ENCODE peak calls at places on chromosomes 16 and 17, in nine cellular contexts. K is nephron progenitor cell; C is ovary; X is nucleus accumbens; G is effector memory CD8-positive, alpha-beta T cell; S is MV-4-11; B is HEK293T; Z is GM13976; P is AG08395. N is an unnamed sample.

GRCh38 chr16:59573528-59574271 is 839.6 kb upstream of the GOT2 start:
- DNase-seq in K (no peak), C (no peak), X (no peak), G (no peak), S (no peak), B (no peak), Z (no peak), P (peak; percentile 56), N (no peak)

GRCh38 chr16:66278604-66279262 is 87.8 kb upstream of the CDH5 start:
- DNase-seq in K (no peak), C (no peak), X (no peak), G (no peak), S (no peak), B (no peak), Z (no peak), P (no peak), N (no peak)

GRCh38 chr17:4582691-4583090 is 1.6 kb upstream of the SMTNL2 start:
- DNase-seq in K (no peak), C (no peak), X (no peak), G (no peak), S (no peak), B (no peak), Z (no peak), P (no peak), N (no peak)

GRCh38 chr17:56891751-56892150 is 22.1 kb downstream of the TRIM25 start:
- DNase-seq in K (peak; percentile 20), C (no peak), X (no peak), G (peak; percentile 40), S (no peak), B (peak; percentile 46), Z (no peak), P (no peak), N (no peak)

GRCh38 chr17:68057531-68057952 is 22.0 kb downstream of the KPNA2 start:
- DNase-seq in K (no peak), C (no peak), X (no peak), G (peak; percentile 41), S (peak; percentile 47), B (peak; percentile 12), Z (no peak), P (no peak), N (no peak)

GRCh38 chr17:2854662-2855061 is 58.4 kb downstream of the RAP1GAP2 start:
- DNase-seq in K (no peak), C (no peak), X (no peak), G (no peak), S (no peak), B (no peak), Z (no peak), P (no peak), N (no peak)

GRCh38 chr17:33572615-33573014 is 279.5 kb upstream of the ASIC2 start:
- DNase-seq in K (peak; percentile 36), C (no peak), X (no peak), G (no peak), S (no peak), B (no peak), Z (no peak), P (no peak), N (no peak)

GRCh38 chr17:78408476-78409020 is 30.1 kb downstream of the PGS1 start:
- DNase-seq in K (no peak), C (no peak), X (no peak), G (no peak), S (no peak), B (no peak), Z (no peak), P (no peak), N (no peak)

GRCh38 chr16:2497116-2497630 is 16.6 kb upstream of the ATP6V0C start:
- DNase-seq in K (peak; percentile 56), C (no peak), X (no peak), G (no peak), S (no peak), B (no peak), Z (no peak), P (no peak), N (peak; percentile 28)